ENCODE peak calls at places on chromosome 9, in five cellular contexts. H, Q, Z, I and K are unnamed samples.

GRCh38 chr9:87271696-87272477 is 225.8 kb upstream of the DAPK1 start:
- DNase-seq in H (no peak), Q (no peak), Z (no peak), I (no peak), K (no peak)

GRCh38 chr9:127929044-127929979 is 1.3 kb downstream of the PIP5KL1 start:
- DNase-seq in H (no peak), Q (no peak), Z (no peak), I (no peak), K (no peak)

GRCh38 chr9:6150483-6150882 is 65.1 kb upstream of the IL33 start:
- DNase-seq in H (no peak), Q (no peak), Z (no peak), I (no peak), K (no peak)

GRCh38 chr9:21995652-21996275 is 1.2 kb downstream of the CDKN2B-AS1 start:
- DNase-seq in H (no peak), Q (no peak), Z (peak; percentile 74), I (no peak), K (peak; percentile 50)

GRCh38 chr9:74032421-74032820 is 464.7 kb upstream of the RORB start:
- DNase-seq in H (no peak), Q (no peak), Z (no peak), I (no peak), K (no peak)

GRCh38 chr9:128043467-128043868 is 23.7 kb downstream of the NAIF1 start:
- DNase-seq in H (no peak), Q (no peak), Z (peak; percentile 64), I (no peak), K (no peak)

GRCh38 chr9:38017149-38017884 is 51.7 kb downstream of the SHB start:
- DNase-seq in H (no peak), Q (peak; percentile 83), Z (peak; percentile 91), I (no peak), K (peak; percentile 86)

GRCh38 chr9:99962685-99963261 is 56.3 kb downstream of the STX17 start:
- DNase-seq in H (no peak), Q (no peak), Z (no peak), I (no peak), K (no peak)

GRCh38 chr9:134029248-134030226 is 4.3 kb downstream of the BRD3OS start:
- DNase-seq in H (no peak), Q (no peak), Z (peak; percentile 19), I (no peak), K (no peak)
- TF ChIP-seq POLR2A in H (no peak), Q (no peak), Z (no peak), I (no peak), K (no peak)

DNA sequence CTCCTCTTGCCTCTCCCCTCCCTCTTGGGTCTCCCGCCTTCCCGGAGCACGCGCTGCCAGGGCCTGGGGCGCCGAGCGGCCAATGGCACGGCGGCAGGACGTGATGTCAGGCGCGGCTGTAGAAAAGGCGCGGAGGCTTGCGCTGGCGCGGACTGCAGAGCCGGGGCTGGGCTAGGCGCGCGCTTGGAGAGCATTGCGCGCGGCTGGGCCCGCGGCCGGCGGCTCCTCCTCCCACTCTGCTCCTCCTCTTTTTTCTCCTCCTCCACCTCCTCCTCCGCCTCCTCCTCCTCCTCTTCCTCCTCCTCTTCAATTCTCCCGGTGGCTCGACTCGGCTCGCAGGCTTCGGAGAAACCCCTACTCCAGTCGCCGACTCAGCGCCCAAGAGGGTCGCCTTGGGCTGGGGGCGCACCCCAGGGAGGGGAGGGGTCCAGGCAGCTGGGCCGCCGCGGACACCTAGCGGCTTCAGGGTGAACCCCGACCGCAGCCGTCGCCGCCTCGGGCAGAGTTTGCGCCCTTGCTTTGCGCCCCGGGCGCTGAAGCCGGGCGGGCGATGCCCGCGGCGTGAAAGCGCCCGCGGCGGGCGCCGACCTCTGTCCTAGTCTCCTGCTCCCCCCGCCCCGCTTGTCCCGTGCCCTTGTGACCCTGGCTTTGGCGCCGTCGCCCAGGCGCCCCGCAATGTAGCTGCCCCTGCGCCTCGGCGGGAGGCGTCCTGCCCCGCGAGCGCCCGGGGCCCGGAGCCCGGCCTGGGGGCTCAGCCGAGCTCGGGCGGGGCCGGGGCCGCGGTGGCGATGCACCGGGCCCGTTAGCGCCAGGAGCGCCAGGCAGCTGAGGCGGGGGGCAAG is at the start of gene LHX2:
- DNase-seq in H (no peak), Q (no peak), Z (peak; percentile 61), I (peak; percentile 80), K (peak; percentile 28)
- TF ChIP-seq CTCF in H (no peak), Q (no peak), Z (no peak), I (no peak), K (no peak)

DNA sequence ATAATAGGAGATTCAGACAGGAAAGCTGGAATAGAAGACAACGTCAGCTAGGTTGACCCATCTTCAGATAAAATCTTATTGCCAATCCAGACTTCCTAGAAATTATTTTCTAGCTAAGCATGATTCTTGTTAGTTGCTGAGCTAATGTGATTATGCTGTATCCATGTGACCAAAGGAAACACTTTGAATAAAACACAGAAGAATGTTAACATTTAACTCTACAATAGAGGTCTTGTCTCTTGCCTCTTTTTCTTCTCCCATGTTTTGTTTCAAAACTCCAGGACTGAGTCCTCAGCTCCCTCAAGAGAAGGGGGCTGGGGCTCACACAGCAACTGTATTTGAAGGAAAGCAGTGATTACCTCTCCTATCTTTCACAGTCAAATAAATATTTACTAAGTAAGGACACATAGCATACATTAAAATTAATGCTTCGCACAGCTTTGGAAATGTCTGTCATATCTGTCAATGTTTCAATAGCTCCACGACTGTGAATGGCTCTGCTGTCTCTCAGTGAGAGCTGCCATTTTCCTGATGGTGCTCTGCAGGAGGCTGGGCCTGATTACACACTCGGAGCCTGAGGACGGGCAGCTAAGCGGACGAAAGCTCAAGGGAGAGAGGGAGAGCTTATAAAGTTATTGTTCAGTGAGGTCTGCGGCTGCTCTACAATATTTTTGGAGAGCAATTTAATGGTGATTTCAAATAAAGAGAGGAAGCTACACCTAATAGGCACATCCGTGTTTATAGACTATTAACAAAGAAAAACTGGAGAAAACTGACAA is 64.8 kb upstream of the ZNF462 start:
- DNase-seq in H (no peak), Q (no peak), Z (no peak), I (no peak), K (no peak)
- TF ChIP-seq POLR2A in H (no peak), Q (no peak), Z (no peak), I (no peak), K (no peak)

GRCh38 chr9:129487658-129488483 is 133.0 kb downstream of the C9orf50 start:
- DNase-seq in H (peak; percentile 80), Q (no peak), Z (peak; percentile 76), I (peak; percentile 59), K (peak; percentile 68)
- TF ChIP-seq CTCF in H (no peak), Q (no peak), Z (no peak), I (no peak), K (no peak)